ENCODE peak calls at places on chromosomes 16 and 17, in eight cellular contexts. W is activated T-helper 9 cell treated with anti-CD3 and anti-CD28 coated beads, Interleukin-2, amount 50 U/mL, for 16 hours; U is LHCN-M2; D is Kasumi-1; A is SJSA1; G is AML-193; F is AG20443; T is H4. E is an unnamed sample.
A peak's percentile ranks its signal among the peaks of the same experiment; 100 is the strongest.

GRCh38 chr17:51833045-51833444 is 325.5 kb downstream of the CA10 start:
- DNase-seq in T (no peak), D (no peak), A (no peak), U (no peak), G (no peak), F (no peak), W (no peak), E (no peak)

GRCh38 chr16:28130099-28131088 is 66.9 kb upstream of the GSG1L start:
- DNase-seq in A (no peak), W (no peak), D (no peak), T (no peak), G (no peak), F (peak; percentile 62), U (no peak), E (no peak)

GRCh38 chr16:86335266-86336172 is 174.8 kb upstream of the FOXF1 start:
- DNase-seq in A (no peak), U (no peak), W (no peak), F (no peak), T (no peak), G (no peak), D (no peak), E (no peak)

GRCh38 chr17:39660011-39660360 is 5.2 kb upstream of the TCAP start:
- DNase-seq in G (no peak), U (no peak), D (no peak), T (no peak), A (no peak), F (no peak), W (no peak), E (no peak)

GRCh38 chr17:57114085-57114673 is 29.1 kb downstream of the AKAP1 start:
- DNase-seq in U (peak; percentile 22), G (peak; percentile 30), T (peak; percentile 35), D (peak; percentile 13), W (peak; percentile 43), A (peak; percentile 44), F (peak; percentile 68), E (no peak)

GRCh38 chr17:29732613-29733012 is 109.9 kb upstream of the CORO6 start:
- DNase-seq in U (peak; percentile 26), G (no peak), A (no peak), D (no peak), F (no peak), W (no peak), T (no peak), E (peak; percentile 68)

GRCh38 chr17:38799501-38800236 is at the start of gene PIP4K2B:
- DNase-seq in W (peak; percentile 78), T (peak; percentile 97), D (peak; percentile 96), F (peak; percentile 99), A (peak; percentile 99), U (peak; percentile 98), G (peak; percentile 99), E (peak; percentile 98)

GRCh38 chr17:72145972-72146755 is 25.3 kb downstream of the SOX9 start:
- DNase-seq in F (peak; percentile 63), T (no peak), G (no peak), D (no peak), A (no peak), W (no peak), U (peak; percentile 43), E (peak; percentile 86)

GRCh38 chr17:5031365-5032082 is 3.7 kb downstream of the SLC52A1 start:
- DNase-seq in F (peak; percentile 89), W (peak; percentile 74), T (peak; percentile 55), A (peak; percentile 50), D (peak; percentile 45), G (peak; percentile 40), U (peak; percentile 72), E (peak; percentile 65)

GRCh38 chr16:27583634-27584033 is 33.7 kb downstream of the KATNIP start:
- DNase-seq in T (no peak), G (no peak), W (no peak), A (no peak), D (no peak), F (no peak), U (no peak), E (no peak)

GRCh38 chr17:32277284-32277683 is 11.7 kb downstream of the RHBDL3 start:
- DNase-seq in A (no peak), D (peak; percentile 40), W (no peak), U (peak; percentile 31), G (no peak), F (peak; percentile 77), T (no peak), E (peak; percentile 60)

GRCh38 chr17:81427446-81428120 is 32.3 kb downstream of the BAHCC1 start:
- DNase-seq in A (no peak), U (no peak), F (no peak), D (peak; percentile 33), G (peak; percentile 62), W (no peak), T (peak; percentile 57), E (no peak)

GRCh38 chr16:47063011-47063724 is 80.6 kb downstream of the NETO2 start:
- DNase-seq in T (no peak), G (no peak), W (no peak), U (no peak), F (no peak), D (no peak), A (no peak), E (no peak)

GRCh38 chr16:85522842-85523601 is 90.1 kb upstream of the GSE1 start:
- DNase-seq in F (peak; percentile 45), U (no peak), T (peak; percentile 89), A (no peak), G (no peak), D (no peak), W (no peak), E (no peak)

GRCh38 chr16:83619381-83620150 is 188.2 kb upstream of the HSBP1 start:
- DNase-seq in G (no peak), D (no peak), U (no peak), T (no peak), F (no peak), W (no peak), A (no peak), E (no peak)

GRCh38 chr17:41420134-41420533 is 4.3 kb downstream of the KRT37 start:
- DNase-seq in U (no peak), G (no peak), F (peak; percentile 49), D (no peak), A (no peak), W (no peak), T (no peak), E (no peak)

GRCh38 chr16:7443108-7443507 is 110.5 kb downstream of the RBFOX1 start:
- DNase-seq in F (no peak), T (no peak), G (no peak), W (no peak), D (no peak), U (no peak), A (no peak), E (no peak)

GRCh38 chr17:14351493-14351892 is 50.6 kb downstream of the HS3ST3B1 start:
- DNase-seq in U (no peak), T (no peak), W (no peak), A (no peak), F (no peak), D (no peak), G (peak; percentile 9), E (no peak)

GRCh38 chr17:30920282-30920681 is 1.5 kb upstream of the ADAP2 start:
- DNase-seq in T (no peak), U (peak; percentile 29), G (no peak), W (no peak), A (peak; percentile 30), D (no peak), F (no peak), E (peak; percentile 30)

GRCh38 chr17:19996502-19996901 is 12.7 kb upstream of the SPECC1 start:
- DNase-seq in U (no peak), W (no peak), A (no peak), G (no peak), D (peak; percentile 45), F (no peak), T (no peak), E (no peak)

GRCh38 chr17:11622468-11622867 is 24.2 kb downstream of the DNAH9 start:
- DNase-seq in U (no peak), W (no peak), A (no peak), F (no peak), D (no peak), T (no peak), G (no peak), E (no peak)

GRCh38 chr16:73265124-73265838 is 217.4 kb upstream of the ZFHX3 start:
- DNase-seq in F (no peak), G (no peak), W (no peak), T (no peak), U (no peak), A (no peak), D (no peak), E (no peak)

GRCh38 chr17:73205326-73205980 is 12.6 kb downstream of the COG1 start:
- DNase-seq in D (no peak), F (no peak), A (no peak), U (no peak), G (no peak), T (no peak), W (no peak), E (no peak)

GRCh38 chr16:75733305-75734141 is 7.2 kb upstream of the CPHXL start:
- DNase-seq in A (peak; percentile 69), F (peak; percentile 85), W (no peak), U (peak; percentile 23), D (no peak), G (no peak), T (peak; percentile 69), E (peak; percentile 25)

GRCh38 chr16:81798311-81799137 is 19.4 kb downstream of the PLCG2 start:
- DNase-seq in T (no peak), F (no peak), U (no peak), G (peak; percentile 62), W (no peak), A (no peak), D (peak; percentile 87), E (no peak)

GRCh38 chr16:84647830-84648594 is at the start of gene KLHL36:
- DNase-seq in U (no peak), A (peak; percentile 49), D (no peak), G (peak; percentile 3), F (peak; percentile 95), T (no peak), W (peak; percentile 69), E (no peak)

E was measured in amniotic epithelial cell.